ENCODE peak calls at places on chromosome 4, in six cellular contexts. U, L, V, A, W and Y are unnamed samples.

GRCh38 chr4:143375326-143376073 is 38.8 kb downstream of the GAB1 start:
- DNase-seq in U (peak), L (no peak), V (no peak), A (no peak), W (no peak), Y (peak)

GRCh38 chr4:7759221-7759620 is 180.4 kb downstream of the AFAP1 start:
- DNase-seq in U (no peak), L (no peak), V (no peak), A (no peak), W (peak), Y (no peak)

GRCh38 chr4:1871471-1872021 is 353 bp downstream of the NSD2 start:
- DNase-seq in U (no peak), L (no peak), V (no peak), A (no peak), W (no peak), Y (no peak)

GRCh38 chr4:20276848-20277247 is 25.1 kb downstream of the SLIT2 start:
- DNase-seq in U (no peak), L (no peak), V (no peak), A (no peak), W (no peak), Y (no peak)

GRCh38 chr4:9880411-9881197 is 99.2 kb downstream of the DRD5 start:
- DNase-seq in U (peak), L (peak), V (no peak), A (no peak), W (no peak), Y (no peak)

GRCh38 chr4:60042941-60043340 is 1157.2 kb upstream of the ADGRL3 start:
- DNase-seq in U (no peak), L (no peak), V (no peak), A (no peak), W (no peak), Y (no peak)

GRCh38 chr4:33837043-33837442 is 2407.3 kb downstream of the ARAP2 start:
- DNase-seq in U (no peak), L (peak), V (no peak), A (no peak), W (no peak), Y (no peak)

GRCh38 chr4:3168029-3168428 is 80.9 kb upstream of the MSANTD1 start:
- DNase-seq in U (peak), L (peak), V (no peak), A (no peak), W (no peak), Y (no peak)

GRCh38 chr4:111954546-111954945 is 190.7 kb upstream of the FAM241A start:
- DNase-seq in U (no peak), L (no peak), V (no peak), A (no peak), W (no peak), Y (no peak)

GRCh38 chr4:119536572-119537528 is 91.8 kb downstream of the PDE5A start:
- DNase-seq in U (no peak), L (peak), V (no peak), A (no peak), W (no peak), Y (no peak)

GRCh38 chr4:56628592-56628991 is 52.5 kb downstream of the HOPX start:
- DNase-seq in U (no peak), L (no peak), V (no peak), A (no peak), W (no peak), Y (no peak)

GRCh38 chr4:151908734-151909497 is 148.1 kb upstream of the GATB start:
- DNase-seq in U (no peak), L (no peak), V (no peak), A (no peak), W (no peak), Y (no peak)

GRCh38 chr4:1882850-1883271 is 11.7 kb downstream of the NSD2 start:
- DNase-seq in U (peak), L (no peak), V (no peak), A (no peak), W (no peak), Y (no peak)

GRCh38 chr4:6333301-6334202 is 63.9 kb downstream of the WFS1 start:
- DNase-seq in U (no peak), L (peak), V (no peak), A (no peak), W (peak), Y (peak)

GRCh38 chr4:22238742-22239141 is 277.1 kb downstream of the ADGRA3 start:
- DNase-seq in U (no peak), L (peak), V (no peak), A (no peak), W (no peak), Y (no peak)

GRCh38 chr4:153257151-153257620 is 52.9 kb downstream of the TRIM2 start:
- DNase-seq in U (peak), L (peak), V (no peak), A (no peak), W (peak), Y (peak)

GRCh38 chr4:186948361-186949291 is 225.0 kb upstream of the FAT1 start:
- DNase-seq in U (no peak), L (no peak), V (no peak), A (no peak), W (no peak), Y (no peak)

GRCh38 chr4:17807446-17807845 is 3.1 kb downstream of the DCAF16 start:
- DNase-seq in U (no peak), L (peak), V (no peak), A (no peak), W (no peak), Y (no peak)